ENCODE peak calls at places on chromosomes 2 and 18, in seven cellular contexts. X is cardiac fibroblast, K is kidney epithelial cell, U is fibroblast of the aortic adventitia, Z is spleen, V is cardiac muscle cell, N is fibroblast of lung. R is an unnamed sample.

GRCh38 chr2:237128026-237128703 is 42.5 kb downstream of the COPS8 start:
- DNase-seq in X (peak), K (peak), U (peak), Z (no peak), V (peak), N (peak), R (peak)

GRCh38 chr2:164662066-164662465 is 40.8 kb upstream of the GRB14 start:
- DNase-seq in X (peak), K (no peak), U (peak), Z (no peak), V (peak), N (no peak), R (no peak)

GRCh38 chr18:79876497-79876896 is 75.0 kb downstream of the SLC66A2 start:
- DNase-seq in X (no peak), K (no peak), U (no peak), Z (peak), V (no peak), N (no peak), R (no peak)

GRCh38 chr2:163753721-163754120 is 17.9 kb upstream of the FIGN start:
- DNase-seq in X (no peak), K (no peak), U (peak), Z (no peak), V (no peak), N (no peak), R (no peak)

GRCh38 chr2:114293355-114293754 is 149.1 kb upstream of the DPP10 start:
- DNase-seq in X (no peak), K (no peak), U (no peak), Z (no peak), V (no peak), N (no peak), R (no peak)

GRCh38 chr2:211351998-211352397 is 795.6 kb downstream of the CPS1 start:
- DNase-seq in X (no peak), K (no peak), U (no peak), Z (no peak), V (no peak), N (no peak), R (no peak)

GRCh38 chr2:204282525-204282924 is 262.8 kb upstream of the PARD3B start:
- DNase-seq in X (no peak), K (peak), U (no peak), Z (no peak), V (no peak), N (no peak), R (no peak)

GRCh38 chr2:1871171-1871570 is 126.9 kb upstream of the PXDN start:
- DNase-seq in X (no peak), K (no peak), U (no peak), Z (no peak), V (no peak), N (no peak), R (no peak)

GRCh38 chr2:135055182-135055786 is 3.2 kb downstream of the RAB3GAP1 start:
- DNase-seq in X (peak), K (no peak), U (peak), Z (no peak), V (peak), N (peak), R (no peak)

GRCh38 chr2:70029814-70030409 is 57.4 kb upstream of the PCBP1 start:
- DNase-seq in X (peak), K (peak), U (peak), Z (no peak), V (peak), N (peak), R (no peak)

GRCh38 chr2:230203110-230203676 is 16.6 kb downstream of the SP110 start:
- DNase-seq in X (no peak), K (no peak), U (no peak), Z (peak), V (no peak), N (no peak), R (no peak)

GRCh38 chr18:12722731-12723130 is 19.9 kb downstream of the PSMG2 start:
- DNase-seq in X (no peak), K (no peak), U (no peak), Z (no peak), V (no peak), N (no peak), R (no peak)

GRCh38 chr2:190277234-190278112 is 42.2 kb downstream of the HIBCH start:
- DNase-seq in X (peak), K (no peak), U (peak), Z (no peak), V (peak), N (peak), R (no peak)

GRCh38 chr2:70926042-70926441 is 9.7 kb upstream of the ATP6V1B1 start:
- DNase-seq in X (no peak), K (no peak), U (no peak), Z (no peak), V (no peak), N (no peak), R (no peak)

GRCh38 chr18:46754661-46755292 is 2.1 kb downstream of the ST8SIA5 start:
- DNase-seq in X (no peak), K (no peak), U (no peak), Z (no peak), V (no peak), N (no peak), R (no peak)

GRCh38 chr2:218366621-218367414 is 10.2 kb downstream of the CATIP start:
- DNase-seq in X (no peak), K (no peak), U (no peak), Z (no peak), V (no peak), N (no peak), R (no peak)

GRCh38 chr2:20963867-20964266 is 80.0 kb downstream of the APOB start:
- DNase-seq in X (no peak), K (no peak), U (no peak), Z (no peak), V (no peak), N (no peak), R (no peak)

GRCh38 chr2:2184549-2185249 is 146.4 kb downstream of the MYT1L start:
- DNase-seq in X (no peak), K (no peak), U (no peak), Z (no peak), V (no peak), N (no peak), R (no peak)

GRCh38 chr2:60386436-60386835 is 167.0 kb downstream of the BCL11A start:
- DNase-seq in X (no peak), K (no peak), U (no peak), Z (no peak), V (no peak), N (no peak), R (no peak)

GRCh38 chr2:64987963-64988419 is 1.2 kb upstream of the SLC1A4 start:
- DNase-seq in X (no peak), K (no peak), U (no peak), Z (no peak), V (peak), N (peak), R (no peak)

GRCh38 chr2:107001964-107002696 is 116.2 kb upstream of the ST6GAL2 start:
- DNase-seq in X (peak), K (peak), U (peak), Z (no peak), V (peak), N (peak), R (peak)

DNA sequence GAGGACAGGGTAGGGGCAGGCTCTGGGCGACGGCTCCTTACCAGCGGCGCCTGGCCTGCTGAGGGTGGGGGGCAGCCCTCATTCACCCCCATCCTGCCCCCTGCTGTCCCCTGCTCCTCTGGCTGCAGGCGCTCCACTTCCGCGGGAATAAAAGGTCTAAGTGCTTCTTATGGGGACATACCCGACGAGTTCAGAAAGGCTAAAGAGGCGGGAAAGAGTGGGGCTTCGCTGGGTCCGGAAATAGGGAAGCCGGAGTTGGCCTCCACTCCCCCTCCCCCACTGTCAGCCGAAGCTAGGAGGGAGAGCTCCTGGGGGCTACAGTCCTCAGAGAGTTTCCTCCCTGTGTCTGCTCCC is 7.1 kb downstream of the GAD1 start:
- DNase-seq in X (no peak), K (no peak), U (no peak), Z (no peak), V (no peak), N (no peak), R (no peak)
- H3K4me3 ChIP-seq in X (no peak), K (no peak), U (no peak), Z (peak), V (no peak), N (no peak), R (no peak)

GRCh38 chr18:35158728-35159443 is 81.9 kb upstream of the ZNF397 start:
- DNase-seq in X (no peak), K (no peak), U (no peak), Z (no peak), V (no peak), N (no peak), R (no peak)
- H3K4me3 ChIP-seq in X (no peak), K (no peak), U (no peak), Z (no peak), V (no peak), N (no peak), R (no peak)

DNA sequence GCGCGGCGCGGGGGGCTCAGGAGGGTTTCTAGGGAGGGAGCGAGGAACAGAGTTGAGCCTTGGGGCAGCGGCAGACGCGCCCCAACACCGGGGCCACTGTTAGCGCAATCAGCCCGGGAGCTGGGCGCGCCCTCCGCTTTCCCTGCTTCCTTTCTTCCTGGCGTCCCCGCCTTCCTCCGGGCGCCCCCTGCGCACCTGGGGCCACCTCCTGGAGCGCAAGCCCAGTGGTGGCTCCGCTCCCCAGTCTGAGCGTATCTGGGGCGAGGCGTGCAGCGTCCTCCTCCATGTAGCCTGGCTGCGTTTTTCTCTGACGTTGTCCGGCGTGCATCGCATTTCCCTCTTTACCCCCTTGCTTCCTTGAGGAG is 5.2 kb downstream of the PROC start:
- DNase-seq in X (no peak), K (no peak), U (no peak), Z (no peak), V (no peak), N (no peak), R (no peak)
- H3K4me3 ChIP-seq in X (peak), K (peak), U (peak), Z (peak), V (peak), N (peak), R (peak)

GRCh38 chr2:10883880-10884529 is 27.7 kb upstream of the KCNF1 start:
- DNase-seq in X (no peak), K (no peak), U (no peak), Z (no peak), V (no peak), N (no peak), R (no peak)
- H3K4me3 ChIP-seq in X (no peak), K (no peak), U (no peak), Z (no peak), V (no peak), N (no peak), R (no peak)

DNA sequence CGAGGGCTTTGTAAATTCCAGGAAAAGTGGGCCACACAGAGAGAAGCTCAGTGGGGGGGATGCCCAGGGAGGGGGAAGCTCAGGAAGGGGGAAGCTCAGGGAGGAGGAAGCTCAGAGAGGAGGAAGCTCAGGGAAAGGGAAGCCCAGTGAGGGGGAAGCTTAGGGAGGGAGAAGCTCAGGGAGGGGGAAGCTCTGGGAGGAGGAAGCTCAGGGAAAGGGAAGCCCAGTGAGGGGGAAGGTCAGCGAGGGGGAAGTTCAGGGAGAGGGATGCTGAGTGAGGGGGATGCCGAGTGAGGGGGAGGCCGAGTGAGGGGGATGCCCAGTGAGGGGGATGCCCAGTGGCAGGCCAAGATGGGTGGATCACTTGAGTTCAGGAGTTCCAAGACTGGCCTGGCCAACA is 821 bp upstream of the CHRNG start:
- DNase-seq in X (no peak), K (no peak), U (no peak), Z (peak), V (no peak), N (no peak), R (no peak)
- H3K4me3 ChIP-seq in X (no peak), K (no peak), U (no peak), Z (no peak), V (no peak), N (no peak), R (no peak)

GRCh38 chr2:39228413-39229209 is 15.2 kb downstream of the CDKL4 start:
- DNase-seq in X (no peak), K (no peak), U (no peak), Z (no peak), V (peak), N (no peak), R (no peak)

GRCh38 chr2:39223909-39224308 is 19.9 kb downstream of the CDKL4 start:
- DNase-seq in X (no peak), K (no peak), U (no peak), Z (no peak), V (no peak), N (no peak), R (no peak)

GRCh38 chr2:39227628-39228412 is 15.9 kb downstream of the CDKL4 start:
- DNase-seq in X (peak), K (peak), U (peak), Z (peak), V (peak), N (peak), R (no peak)

GRCh38 chr2:39220136-39220535 is 23.6 kb downstream of the CDKL4 start:
- DNase-seq in X (no peak), K (no peak), U (no peak), Z (no peak), V (no peak), N (no peak), R (no peak)

GRCh38 chr2:39225564-39225963 is 18.2 kb downstream of the CDKL4 start:
- DNase-seq in X (no peak), K (no peak), U (no peak), Z (no peak), V (no peak), N (no peak), R (no peak)
- H3K4me3 ChIP-seq in X (no peak), K (no peak), U (no peak), Z (no peak), V (no peak), N (no peak), R (no peak)